ENCODE peak calls at places on chromosomes 12 and 14, in ten cellular contexts. One of them, this sample, is unnamed.
A peak's percentile ranks its signal among the peaks of the same experiment; 100 is the strongest.

GRCh38 chr12:539540-540310 is 80.0 kb downstream of the B4GALNT3 start:
- DNase-seq in thyroid gland: no peak
- DNase-seq in sigmoid colon: no peak
- DNase-seq in right lobe of liver: no peak
- DNase-seq in body of pancreas: no peak
- DNase-seq in IMR-90: no peak
- DNase-seq in K562: no peak
- DNase-seq in prostate gland: no peak
- DNase-seq in H1: no peak
- DNase-seq in transverse colon: no peak
- DNase-seq in this sample: no peak

GRCh38 chr12:66767454-66768002 is 88.7 kb upstream of the GRIP1 start:
- DNase-seq in H1: no peak
- DNase-seq in thyroid gland: no peak
- DNase-seq in sigmoid colon: no peak
- DNase-seq in K562: no peak
- DNase-seq in prostate gland: no peak
- DNase-seq in right lobe of liver: no peak
- DNase-seq in body of pancreas: no peak
- DNase-seq in transverse colon: no peak
- DNase-seq in IMR-90: no peak
- DNase-seq in this sample: no peak

GRCh38 chr12:125331342-125332052 is 266.3 kb downstream of the AACS start:
- DNase-seq in K562: no peak
- DNase-seq in thyroid gland: no peak
- DNase-seq in body of pancreas: no peak
- DNase-seq in transverse colon: no peak
- DNase-seq in sigmoid colon: no peak
- DNase-seq in H1: no peak
- DNase-seq in IMR-90: no peak
- DNase-seq in right lobe of liver: no peak
- DNase-seq in prostate gland: no peak
- DNase-seq in this sample: no peak

GRCh38 chr14:28777773-28778606 is 11.4 kb downstream of the FOXG1 start:
- DNase-seq in transverse colon: no peak
- DNase-seq in body of pancreas: no peak
- DNase-seq in K562: no peak
- DNase-seq in thyroid gland: no peak
- DNase-seq in IMR-90: no peak
- DNase-seq in right lobe of liver: no peak
- DNase-seq in sigmoid colon: no peak
- DNase-seq in prostate gland: no peak
- DNase-seq in H1: no peak
- DNase-seq in this sample: no peak

GRCh38 chr14:61568572-61569011 is 126.7 kb upstream of the HIF1A start:
- DNase-seq in body of pancreas: peak; percentile 73
- DNase-seq in transverse colon: peak; percentile 69
- DNase-seq in H1: no peak
- DNase-seq in thyroid gland: peak; percentile 95
- DNase-seq in IMR-90: no peak
- DNase-seq in right lobe of liver: peak; percentile 77
- DNase-seq in sigmoid colon: no peak
- DNase-seq in prostate gland: no peak
- DNase-seq in K562: no peak
- DNase-seq in this sample: peak; percentile 92

GRCh38 chr12:52035926-52036325 is 15.3 kb upstream of the NR4A1 start:
- DNase-seq in thyroid gland: no peak
- DNase-seq in prostate gland: no peak
- DNase-seq in body of pancreas: no peak
- DNase-seq in right lobe of liver: no peak
- DNase-seq in K562: no peak
- DNase-seq in IMR-90: no peak
- DNase-seq in sigmoid colon: no peak
- DNase-seq in H1: no peak
- DNase-seq in transverse colon: no peak
- DNase-seq in this sample: no peak

GRCh38 chr14:33617154-33617553 is 333.7 kb downstream of the EGLN3 start:
- DNase-seq in transverse colon: no peak
- DNase-seq in right lobe of liver: no peak
- DNase-seq in IMR-90: peak; percentile 28
- DNase-seq in K562: no peak
- DNase-seq in sigmoid colon: no peak
- DNase-seq in body of pancreas: no peak
- DNase-seq in H1: no peak
- DNase-seq in thyroid gland: no peak
- DNase-seq in prostate gland: no peak
- DNase-seq in this sample: no peak

GRCh38 chr14:22047105-22047504 is 373.5 kb upstream of the OR4E1 start:
- DNase-seq in H1: no peak
- DNase-seq in thyroid gland: peak; percentile 76
- DNase-seq in transverse colon: no peak
- DNase-seq in IMR-90: no peak
- DNase-seq in K562: no peak
- DNase-seq in prostate gland: no peak
- DNase-seq in right lobe of liver: no peak
- DNase-seq in body of pancreas: no peak
- DNase-seq in sigmoid colon: no peak
- DNase-seq in this sample: no peak

GRCh38 chr12:28993720-28994119 is 155.4 kb upstream of the FAR2 start:
- DNase-seq in thyroid gland: no peak
- DNase-seq in transverse colon: no peak
- DNase-seq in sigmoid colon: no peak
- DNase-seq in K562: no peak
- DNase-seq in H1: no peak
- DNase-seq in prostate gland: no peak
- DNase-seq in right lobe of liver: no peak
- DNase-seq in body of pancreas: no peak
- DNase-seq in IMR-90: no peak
- DNase-seq in this sample: no peak

GRCh38 chr12:116436561-116437249 is 122.5 kb upstream of the MAP1LC3B2 start:
- DNase-seq in transverse colon: peak; percentile 42
- DNase-seq in K562: no peak
- DNase-seq in IMR-90: no peak
- DNase-seq in right lobe of liver: peak; percentile 66
- DNase-seq in prostate gland: no peak
- DNase-seq in sigmoid colon: no peak
- DNase-seq in thyroid gland: no peak
- DNase-seq in H1: no peak
- DNase-seq in body of pancreas: peak; percentile 21
- DNase-seq in this sample: peak; percentile 74

GRCh38 chr12:80400591-80400991 is 43.4 kb upstream of the PTPRQ start:
- DNase-seq in prostate gland: no peak
- DNase-seq in right lobe of liver: no peak
- DNase-seq in thyroid gland: no peak
- DNase-seq in K562: no peak
- DNase-seq in body of pancreas: no peak
- DNase-seq in transverse colon: no peak
- DNase-seq in H1: no peak
- DNase-seq in sigmoid colon: no peak
- DNase-seq in IMR-90: no peak
- DNase-seq in this sample: no peak

DNA sequence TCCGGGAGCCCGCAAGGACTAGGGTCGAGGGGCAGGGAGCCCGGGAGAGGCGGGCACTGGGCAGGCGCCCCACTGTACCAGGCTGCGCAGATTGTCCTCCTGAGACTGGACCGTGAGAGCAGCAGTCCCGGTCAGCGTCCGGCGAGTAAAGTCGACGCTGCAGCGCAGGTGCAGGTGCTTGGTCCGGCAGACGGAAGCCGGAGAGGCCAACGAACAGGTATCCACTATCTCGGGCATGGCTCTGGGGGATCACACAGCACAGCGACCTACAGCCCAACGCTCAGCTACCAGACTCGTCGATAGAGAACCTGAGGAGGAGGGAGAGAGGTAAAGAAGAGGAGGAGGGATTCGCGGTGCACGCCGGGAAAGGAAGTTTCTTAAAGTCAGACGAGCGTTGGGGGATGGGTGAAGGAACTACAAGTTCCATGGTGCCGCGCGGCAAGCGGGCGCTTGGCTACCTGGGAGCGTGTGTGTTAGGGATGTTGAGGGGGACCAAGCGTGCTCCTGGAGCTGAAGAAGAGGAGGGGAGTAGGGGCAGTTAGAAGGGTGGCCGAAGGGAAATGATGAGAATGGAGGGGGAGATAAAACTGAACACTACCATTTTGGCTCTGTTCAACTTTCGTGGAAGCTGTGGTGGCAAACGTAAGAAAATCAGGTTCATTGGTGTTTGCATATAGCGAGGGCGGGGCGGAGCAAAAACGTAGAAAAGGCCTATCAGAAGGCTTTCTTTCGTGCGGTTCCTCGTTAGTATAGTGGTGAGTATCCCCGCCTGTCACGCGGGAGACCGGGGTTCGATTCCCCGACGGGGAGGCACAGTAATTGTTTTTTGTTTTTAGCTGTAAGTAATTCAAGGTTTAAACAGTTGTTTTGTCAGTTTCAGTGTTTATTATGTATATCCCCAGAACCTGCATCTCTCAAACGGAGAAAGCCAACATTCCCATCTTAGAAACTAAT is at the start of gene LTA4H:
- DNase-seq in prostate gland: peak; percentile 98
- DNase-seq in IMR-90: peak; percentile 98
- DNase-seq in K562: peak; percentile 95
- DNase-seq in right lobe of liver: peak; percentile 95
- DNase-seq in thyroid gland: peak; percentile 98
- DNase-seq in H1: peak; percentile 99
- DNase-seq in sigmoid colon: peak; percentile 99
- DNase-seq in body of pancreas: peak; percentile 98
- DNase-seq in transverse colon: peak; percentile 98
- DNase-seq in this sample: peak; percentile 100
- TF ChIP-seq POLR2A in prostate gland: peak; percentile 90
- TF ChIP-seq POLR2A in IMR-90: peak; percentile 66
- TF ChIP-seq POLR2A in K562: peak; percentile 68
- TF ChIP-seq POLR2A in right lobe of liver: peak; percentile 80
- TF ChIP-seq POLR2A in thyroid gland: peak; percentile 97
- TF ChIP-seq POLR2A in H1: peak; percentile 94
- TF ChIP-seq POLR2A in sigmoid colon: peak; percentile 81
- TF ChIP-seq POLR2A in body of pancreas: peak; percentile 92
- TF ChIP-seq POLR2A in transverse colon: peak; percentile 84
- TF ChIP-seq POLR2A in this sample: peak; percentile 83

GRCh38 chr14:104084251-104085002 is 1.1 kb upstream of the ASPG start:
- DNase-seq in K562: no peak
- DNase-seq in sigmoid colon: no peak
- DNase-seq in IMR-90: no peak
- DNase-seq in prostate gland: no peak
- DNase-seq in H1: no peak
- DNase-seq in thyroid gland: no peak
- DNase-seq in right lobe of liver: peak; percentile 19
- DNase-seq in transverse colon: no peak
- DNase-seq in body of pancreas: peak; percentile 9
- DNase-seq in this sample: no peak
- H3K27me3 ChIP-seq in K562: no peaks in the 10 kb centered on the region
- H3K27me3 ChIP-seq in sigmoid colon: peaks cover 18% of the 10 kb centered on the region
- H3K27me3 ChIP-seq in IMR-90: peaks cover 4% of the 10 kb centered on the region
- H3K27me3 ChIP-seq in prostate gland: peaks cover 2% of the 10 kb centered on the region
- H3K27me3 ChIP-seq in H1: peaks cover 2% of the 10 kb centered on the region
- H3K27me3 ChIP-seq in thyroid gland: no peaks in the 10 kb centered on the region
- H3K27me3 ChIP-seq in right lobe of liver: no peaks in the 10 kb centered on the region
- H3K27me3 ChIP-seq in transverse colon: peaks cover 18% of the 10 kb centered on the region
- H3K27me3 ChIP-seq in body of pancreas: no peaks in the 10 kb centered on the region
- H3K27me3 ChIP-seq in this sample: no peaks in the 10 kb centered on the region

GRCh38 chr12:6809056-6809455 is 12.6 kb upstream of the GPR162 start:
- DNase-seq in sigmoid colon: no peak
- DNase-seq in prostate gland: no peak
- DNase-seq in H1: no peak
- DNase-seq in body of pancreas: no peak
- DNase-seq in K562: no peak
- DNase-seq in right lobe of liver: no peak
- DNase-seq in IMR-90: no peak
- DNase-seq in thyroid gland: no peak
- DNase-seq in transverse colon: no peak
- DNase-seq in this sample: no peak
- TF ChIP-seq POLR2A in sigmoid colon: no peak
- TF ChIP-seq POLR2A in prostate gland: no peak
- TF ChIP-seq POLR2A in H1: no peak
- TF ChIP-seq POLR2A in body of pancreas: no peak
- TF ChIP-seq POLR2A in K562: no peak
- TF ChIP-seq POLR2A in right lobe of liver: no peak
- TF ChIP-seq POLR2A in IMR-90: no peak
- TF ChIP-seq POLR2A in thyroid gland: no peak
- TF ChIP-seq POLR2A in transverse colon: no peak
- TF ChIP-seq POLR2A in this sample: no peak

DNA sequence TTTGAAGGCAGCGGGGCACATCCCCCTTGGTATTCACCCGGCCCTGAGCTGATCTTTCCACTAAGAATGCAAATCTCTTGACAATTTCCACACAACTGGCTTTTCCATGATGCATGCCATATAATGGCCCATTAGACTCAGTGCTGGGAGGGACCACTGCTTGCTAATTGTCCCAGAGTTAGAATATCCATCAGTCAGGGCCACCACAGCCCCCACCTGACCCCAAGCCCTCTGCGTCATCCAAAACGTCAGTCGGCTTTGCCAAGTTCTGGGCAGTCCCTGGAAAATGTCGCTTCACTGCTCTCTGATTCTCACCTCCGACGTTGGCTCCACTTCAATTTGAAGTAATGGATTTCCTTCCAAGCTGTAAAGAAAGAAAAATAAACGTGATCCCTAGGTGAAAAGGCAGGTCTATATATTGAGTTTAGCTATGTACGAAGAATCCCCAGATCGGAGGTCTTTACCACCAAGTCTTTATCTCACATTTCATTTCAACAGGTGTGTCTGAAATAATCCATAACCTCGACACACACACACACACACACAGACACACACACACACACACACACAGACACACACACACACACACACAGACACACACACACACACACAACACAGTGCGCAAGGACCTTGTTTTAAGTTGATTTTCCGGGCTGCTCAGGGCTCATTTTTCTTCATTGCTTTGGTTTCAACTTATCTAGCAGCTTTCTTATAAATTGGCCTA is 165.5 kb upstream of the NOS1 start:
- DNase-seq in H1: no peak
- DNase-seq in sigmoid colon: no peak
- DNase-seq in body of pancreas: no peak
- DNase-seq in right lobe of liver: no peak
- DNase-seq in prostate gland: no peak
- DNase-seq in transverse colon: no peak
- DNase-seq in IMR-90: no peak
- DNase-seq in K562: no peak
- DNase-seq in thyroid gland: peak; percentile 73
- DNase-seq in this sample: no peak
- H3K27me3 ChIP-seq in H1: no peaks in the 10 kb centered on the region
- H3K27me3 ChIP-seq in sigmoid colon: no peaks in the 10 kb centered on the region
- H3K27me3 ChIP-seq in body of pancreas: no peaks in the 10 kb centered on the region
- H3K27me3 ChIP-seq in right lobe of liver: no peaks in the 10 kb centered on the region
- H3K27me3 ChIP-seq in prostate gland: no peaks in the 10 kb centered on the region
- H3K27me3 ChIP-seq in transverse colon: no peaks in the 10 kb centered on the region
- H3K27me3 ChIP-seq in IMR-90: no peaks in the 10 kb centered on the region
- H3K27me3 ChIP-seq in K562: peaks cover 2% of the 10 kb centered on the region
- H3K27me3 ChIP-seq in thyroid gland: no peaks in the 10 kb centered on the region
- H3K27me3 ChIP-seq in this sample: no peaks in the 10 kb centered on the region

This sample was measured in Peyer's patch.